ENCODE peak calls at places on chromosomes 3 and 15, in five cellular contexts. T, Z, E, V and S are unnamed samples.
A peak's percentile ranks its signal among the peaks of the same experiment; 100 is the strongest.

GRCh38 chr15:89074402-89075012 is 13.7 kb upstream of the ABHD2 start:
- DNase-seq in T (no peak), Z (no peak), E (no peak), V (no peak), S (no peak)

GRCh38 chr15:57857871-57858270 is 151.4 kb downstream of the POLR2M start:
- DNase-seq in T (no peak), Z (no peak), E (no peak), V (no peak), S (no peak)

GRCh38 chr3:57179580-57180410 is 14.6 kb upstream of the IL17RD start:
- DNase-seq in T (no peak), Z (no peak), E (no peak), V (peak; percentile 6), S (no peak)

GRCh38 chr3:48614044-48614443 is 4.6 kb upstream of the UQCRC1 start:
- DNase-seq in T (no peak), Z (no peak), E (no peak), V (no peak), S (peak; percentile 46)

GRCh38 chr3:98612996-98613517 is 19.6 kb upstream of the CPOX start:
- DNase-seq in T (no peak), Z (no peak), E (no peak), V (no peak), S (no peak)

GRCh38 chr3:60126905-60127304 is 1077.1 kb upstream of the CFAP20DC start:
- DNase-seq in T (no peak), Z (no peak), E (no peak), V (no peak), S (no peak)

GRCh38 chr15:27273506-27273905 is 302.5 kb downstream of the GABRG3 start:
- DNase-seq in T (no peak), Z (no peak), E (no peak), V (no peak), S (no peak)

GRCh38 chr3:184642623-184643308 is 69.1 kb downstream of the MAGEF1 start:
- DNase-seq in T (no peak), Z (no peak), E (no peak), V (no peak), S (no peak)

GRCh38 chr15:63156708-63157065 is 590 bp downstream of the RPS27L start:
- DNase-seq in T (peak; percentile 29), Z (peak; percentile 22), E (no peak), V (no peak), S (peak; percentile 37)

GRCh38 chr3:6528951-6529350 is 332.0 kb upstream of the GRM7 start:
- DNase-seq in T (no peak), Z (no peak), E (no peak), V (no peak), S (no peak)

GRCh38 chr3:95172549-95172948 is 1109.7 kb downstream of the NSUN3 start:
- DNase-seq in T (no peak), Z (no peak), E (no peak), V (peak; percentile 14), S (no peak)

GRCh38 chr3:168801792-168802191 is 706.1 kb upstream of the GOLIM4 start:
- DNase-seq in T (no peak), Z (no peak), E (no peak), V (no peak), S (no peak)

GRCh38 chr15:81851307-81851706 is 194.5 kb downstream of the MEX3B start:
- DNase-seq in T (no peak), Z (no peak), E (no peak), V (no peak), S (no peak)

GRCh38 chr15:66730168-66731014 is 28.4 kb downstream of the SMAD6 start:
- DNase-seq in T (no peak), Z (no peak), E (no peak), V (no peak), S (peak; percentile 42)

GRCh38 chr15:51947124-51947523 is 24.5 kb downstream of the LEO1 start:
- DNase-seq in T (no peak), Z (no peak), E (no peak), V (no peak), S (no peak)

GRCh38 chr3:47536221-47536891 is 22.8 kb upstream of the ELP6 start:
- DNase-seq in T (no peak), Z (no peak), E (no peak), V (no peak), S (no peak)

GRCh38 chr3:132721479-132722164 is 587 bp downstream of the NPHP3 start:
- DNase-seq in T (peak; percentile 16), Z (peak; percentile 20), E (no peak), V (peak; percentile 39), S (peak; percentile 18)

GRCh38 chr15:60396560-60396963 is 1.2 kb downstream of the ANXA2 start:
- DNase-seq in T (no peak), Z (no peak), E (no peak), V (no peak), S (peak; percentile 14)

GRCh38 chr3:78277220-78277619 is 1237.3 kb downstream of the ROBO2 start:
- DNase-seq in T (no peak), Z (no peak), E (no peak), V (no peak), S (no peak)

GRCh38 chr3:122322095-122323075 is 2.7 kb upstream of the CSTA start:
- DNase-seq in T (peak; percentile 16), Z (no peak), E (no peak), V (no peak), S (peak; percentile 62)

GRCh38 chr15:59224474-59224873 is 17.8 kb downstream of the LDHAL6B start:
- DNase-seq in T (no peak), Z (no peak), E (no peak), V (no peak), S (no peak)

GRCh38 chr3:52222319-52223221 is 2.9 kb downstream of the TLR9 start:
- DNase-seq in T (no peak), Z (no peak), E (no peak), V (no peak), S (no peak)